ENCODE peak calls at places on chromosome 16, in nine cellular contexts. J, X, W, A, P, I, E, T and G are unnamed samples.

GRCh38 chr16:69859105-69859969 is 91.8 kb upstream of the CLEC18A start:
- DNase-seq in W (no peak), P (no peak), X (no peak), E (no peak), T (peak), I (peak), J (peak), A (no peak), G (no peak)

GRCh38 chr16:84065536-84066132 is 23.0 kb upstream of the SLC38A8 start:
- DNase-seq in P (peak), I (peak), W (no peak), X (peak), J (peak), T (no peak), A (peak), E (peak), G (no peak)

GRCh38 chr16:82980810-82981209 is 354.0 kb downstream of the CDH13 start:
- DNase-seq in T (no peak), I (no peak), W (no peak), J (no peak), E (no peak), A (no peak), X (no peak), P (no peak), G (no peak)

GRCh38 chr16:3536271-3536671 is 35.5 kb downstream of the CLUAP1 start:
- DNase-seq in W (no peak), J (no peak), T (no peak), X (no peak), P (peak), I (no peak), E (no peak), A (peak), G (no peak)

GRCh38 chr16:87564524-87564778 is 37.9 kb upstream of the JPH3 start:
- DNase-seq in J (no peak), I (no peak), A (no peak), E (no peak), W (no peak), T (no peak), P (no peak), X (no peak), G (no peak)

GRCh38 chr16:57859331-57859730 is 57.0 kb upstream of the KIFC3 start:
- DNase-seq in W (no peak), T (no peak), J (no peak), P (peak), A (peak), E (no peak), I (no peak), X (no peak), G (no peak)

GRCh38 chr16:5036228-5037156 is 2.8 kb upstream of the NAGPA start:
- DNase-seq in J (no peak), T (no peak), A (peak), W (no peak), E (no peak), I (no peak), X (no peak), P (peak), G (no peak)

GRCh38 chr16:4800290-4801041 is 2.0 kb downstream of the ROGDI start:
- DNase-seq in T (no peak), W (no peak), I (no peak), A (no peak), E (peak), J (peak), P (no peak), X (no peak), G (no peak)

GRCh38 chr16:67210069-67210937 is 11.4 kb downstream of the ELMO3 start:
- DNase-seq in J (no peak), X (no peak), I (no peak), W (no peak), P (no peak), E (no peak), T (no peak), A (no peak), G (no peak)

GRCh38 chr16:29961127-29961478 is 776 bp upstream of the TMEM219 start:
- DNase-seq in J (no peak), E (no peak), P (no peak), T (no peak), I (no peak), X (no peak), W (no peak), A (no peak), G (no peak)

GRCh38 chr16:21663889-21664647 is at the start of gene OTOA:
- DNase-seq in E (no peak), A (no peak), I (no peak), W (no peak), P (no peak), T (no peak), J (no peak), X (no peak), G (no peak)

GRCh38 chr16:50156590-50156989 is 3.5 kb downstream of the TENT4B start:
- DNase-seq in T (no peak), X (no peak), E (no peak), W (no peak), I (no peak), A (no peak), P (no peak), J (no peak), G (no peak)

GRCh38 chr16:81004646-81005353 is 1.9 kb downstream of the CMC2 start:
- DNase-seq in A (peak), I (peak), P (peak), J (no peak), T (peak), X (peak), W (no peak), E (no peak), G (no peak)

GRCh38 chr16:28163699-28164584 is 47.8 kb downstream of the XPO6 start:
- DNase-seq in P (peak), X (peak), A (peak), J (no peak), E (no peak), I (peak), T (no peak), W (no peak), G (no peak)

GRCh38 chr16:77793417-77793816 is 5.1 kb downstream of the VAT1L start:
- DNase-seq in E (no peak), X (no peak), T (no peak), W (no peak), P (no peak), J (no peak), I (no peak), A (no peak), G (no peak)

GRCh38 chr16:56828641-56829040 is 36.4 kb upstream of the SLC12A3 start:
- DNase-seq in X (no peak), E (no peak), T (no peak), A (no peak), P (no peak), I (no peak), J (no peak), W (no peak), G (no peak)

GRCh38 chr16:2180461-2180860 is 15.9 kb downstream of the CASKIN1 start:
- DNase-seq in X (no peak), E (no peak), J (no peak), W (no peak), P (no peak), T (no peak), I (no peak), A (no peak), G (no peak)

GRCh38 chr16:56841233-56841632 is 23.8 kb upstream of the SLC12A3 start:
- DNase-seq in X (peak), A (peak), E (no peak), T (no peak), J (no peak), I (no peak), W (no peak), P (peak), G (no peak)

GRCh38 chr16:77918792-77919707 is 103.3 kb upstream of the CLEC3A start:
- DNase-seq in X (no peak), I (no peak), W (no peak), P (peak), E (no peak), A (no peak), J (no peak), T (no peak), G (no peak)

GRCh38 chr16:80659865-80660264 is 119.1 kb downstream of the DYNLRB2 start:
- DNase-seq in E (no peak), J (no peak), X (no peak), A (no peak), P (no peak), W (no peak), T (no peak), I (no peak), G (no peak)

GRCh38 chr16:11251525-11252481 is 4.2 kb downstream of the SOCS1 start:
- DNase-seq in X (peak), E (no peak), A (peak), W (no peak), I (peak), T (no peak), P (peak), J (no peak), G (no peak)

GRCh38 chr16:2194166-2194834 is 2.1 kb downstream of the CASKIN1 start:
- DNase-seq in E (no peak), W (no peak), A (peak), I (no peak), X (no peak), J (no peak), T (peak), P (peak), G (no peak)

GRCh38 chr16:2029350-2029749 is 2.6 kb downstream of the NHERF2 start:
- DNase-seq in A (no peak), I (no peak), P (no peak), E (no peak), W (no peak), X (no peak), T (no peak), J (no peak), G (no peak)

GRCh38 chr16:19785512-19786130 is 67.5 kb downstream of the IQCK start:
- DNase-seq in E (no peak), P (no peak), T (no peak), J (no peak), W (no peak), X (no peak), A (no peak), I (no peak), G (no peak)

GRCh38 chr16:47676628-47677177 is 215.6 kb downstream of the PHKB start:
- DNase-seq in J (no peak), T (no peak), E (no peak), A (no peak), X (no peak), I (no peak), W (no peak), P (no peak), G (no peak)

GRCh38 chr16:89973235-89973634 is 24.7 kb downstream of the DEF8 start:
- DNase-seq in E (no peak), X (no peak), J (no peak), P (no peak), T (no peak), I (no peak), A (no peak), W (no peak), G (no peak)

GRCh38 chr16:26700250-26700649 is 366.5 kb upstream of the C16orf82 start:
- DNase-seq in J (no peak), X (no peak), P (no peak), W (no peak), T (no peak), E (no peak), A (no peak), I (no peak), G (no peak)